ENCODE peak calls at places on chromosomes 16 and 17, in nine cellular contexts. One of them, this sample, is unnamed.

GRCh38 chr17:80872999-80873951 is 118.4 kb upstream of the CHMP6 start:
- DNase-seq in H1: peak
- DNase-seq in AG10803: no peak
- DNase-seq in Daoy: peak
- DNase-seq in DMS79 treated with DMSO at 0.1 percent for 48 hours: no peak
- DNase-seq in posterior vena cava: peak
- DNase-seq in head of caudate nucleus: peak
- DNase-seq in germinal center: no peak
- DNase-seq in stimulated activated CD8-positive, alpha-beta memory T cell treated with anti-CD3 and anti-CD28 coated beads, Interleukin-2, amount 100 ng/mL, for 48 hours: no peak
- DNase-seq in this sample: no peak

GRCh38 chr16:87922250-87922871 is 14.0 kb downstream of the CA5A start:
- DNase-seq in Daoy: no peak
- DNase-seq in germinal center: no peak
- DNase-seq in H1: no peak
- DNase-seq in stimulated activated CD8-positive, alpha-beta memory T cell treated with anti-CD3 and anti-CD28 coated beads, Interleukin-2, amount 100 ng/mL, for 48 hours: no peak
- DNase-seq in posterior vena cava: no peak
- DNase-seq in AG10803: no peak
- DNase-seq in head of caudate nucleus: no peak
- DNase-seq in DMS79 treated with DMSO at 0.1 percent for 48 hours: no peak
- DNase-seq in this sample: peak

GRCh38 chr17:30000755-30001257 is 59.4 kb downstream of the EFCAB5 start:
- DNase-seq in stimulated activated CD8-positive, alpha-beta memory T cell treated with anti-CD3 and anti-CD28 coated beads, Interleukin-2, amount 100 ng/mL, for 48 hours: no peak
- DNase-seq in DMS79 treated with DMSO at 0.1 percent for 48 hours: no peak
- DNase-seq in head of caudate nucleus: no peak
- DNase-seq in H1: no peak
- DNase-seq in germinal center: no peak
- DNase-seq in posterior vena cava: no peak
- DNase-seq in AG10803: no peak
- DNase-seq in Daoy: no peak
- DNase-seq in this sample: no peak

GRCh38 chr16:379183-379960 is 2.4 kb downstream of the PGAP6 start:
- DNase-seq in stimulated activated CD8-positive, alpha-beta memory T cell treated with anti-CD3 and anti-CD28 coated beads, Interleukin-2, amount 100 ng/mL, for 48 hours: no peak
- DNase-seq in germinal center: no peak
- DNase-seq in head of caudate nucleus: no peak
- DNase-seq in posterior vena cava: no peak
- DNase-seq in AG10803: no peak
- DNase-seq in DMS79 treated with DMSO at 0.1 percent for 48 hours: peak
- DNase-seq in Daoy: no peak
- DNase-seq in H1: peak
- DNase-seq in this sample: peak

GRCh38 chr17:28575126-28575795 is 1.4 kb downstream of the ALDOC start:
- DNase-seq in AG10803: no peak
- DNase-seq in H1: no peak
- DNase-seq in stimulated activated CD8-positive, alpha-beta memory T cell treated with anti-CD3 and anti-CD28 coated beads, Interleukin-2, amount 100 ng/mL, for 48 hours: no peak
- DNase-seq in DMS79 treated with DMSO at 0.1 percent for 48 hours: no peak
- DNase-seq in posterior vena cava: no peak
- DNase-seq in Daoy: no peak
- DNase-seq in head of caudate nucleus: peak
- DNase-seq in germinal center: no peak
- DNase-seq in this sample: no peak

GRCh38 chr16:81601008-81601428 is 156.4 kb downstream of the CMIP start:
- DNase-seq in H1: no peak
- DNase-seq in AG10803: peak
- DNase-seq in stimulated activated CD8-positive, alpha-beta memory T cell treated with anti-CD3 and anti-CD28 coated beads, Interleukin-2, amount 100 ng/mL, for 48 hours: no peak
- DNase-seq in posterior vena cava: no peak
- DNase-seq in germinal center: no peak
- DNase-seq in DMS79 treated with DMSO at 0.1 percent for 48 hours: peak
- DNase-seq in Daoy: peak
- DNase-seq in head of caudate nucleus: peak
- DNase-seq in this sample: no peak

GRCh38 chr17:67469208-67469980 is 92.3 kb downstream of the PITPNC1 start:
- DNase-seq in DMS79 treated with DMSO at 0.1 percent for 48 hours: no peak
- DNase-seq in germinal center: no peak
- DNase-seq in Daoy: no peak
- DNase-seq in AG10803: no peak
- DNase-seq in H1: no peak
- DNase-seq in posterior vena cava: no peak
- DNase-seq in head of caudate nucleus: peak
- DNase-seq in stimulated activated CD8-positive, alpha-beta memory T cell treated with anti-CD3 and anti-CD28 coated beads, Interleukin-2, amount 100 ng/mL, for 48 hours: no peak
- DNase-seq in this sample: no peak

GRCh38 chr16:81497690-81498089 is 53.1 kb downstream of the CMIP start:
- DNase-seq in H1: no peak
- DNase-seq in head of caudate nucleus: no peak
- DNase-seq in posterior vena cava: no peak
- DNase-seq in Daoy: no peak
- DNase-seq in DMS79 treated with DMSO at 0.1 percent for 48 hours: no peak
- DNase-seq in germinal center: peak
- DNase-seq in AG10803: no peak
- DNase-seq in stimulated activated CD8-positive, alpha-beta memory T cell treated with anti-CD3 and anti-CD28 coated beads, Interleukin-2, amount 100 ng/mL, for 48 hours: no peak
- DNase-seq in this sample: no peak

GRCh38 chr17:44522883-44523671 is 19.9 kb upstream of the GPATCH8 start:
- DNase-seq in H1: no peak
- DNase-seq in germinal center: peak
- DNase-seq in stimulated activated CD8-positive, alpha-beta memory T cell treated with anti-CD3 and anti-CD28 coated beads, Interleukin-2, amount 100 ng/mL, for 48 hours: peak
- DNase-seq in head of caudate nucleus: peak
- DNase-seq in posterior vena cava: peak
- DNase-seq in DMS79 treated with DMSO at 0.1 percent for 48 hours: no peak
- DNase-seq in AG10803: peak
- DNase-seq in Daoy: peak
- DNase-seq in this sample: peak

GRCh38 chr16:24491721-24492120 is 47.6 kb upstream of the RBBP6 start:
- DNase-seq in head of caudate nucleus: no peak
- DNase-seq in AG10803: no peak
- DNase-seq in posterior vena cava: no peak
- DNase-seq in Daoy: peak
- DNase-seq in DMS79 treated with DMSO at 0.1 percent for 48 hours: no peak
- DNase-seq in stimulated activated CD8-positive, alpha-beta memory T cell treated with anti-CD3 and anti-CD28 coated beads, Interleukin-2, amount 100 ng/mL, for 48 hours: no peak
- DNase-seq in H1: no peak
- DNase-seq in germinal center: no peak
- DNase-seq in this sample: no peak

GRCh38 chr17:6392609-6393367 is 42.1 kb downstream of the AIPL1 start:
- DNase-seq in Daoy: no peak
- DNase-seq in germinal center: no peak
- DNase-seq in stimulated activated CD8-positive, alpha-beta memory T cell treated with anti-CD3 and anti-CD28 coated beads, Interleukin-2, amount 100 ng/mL, for 48 hours: no peak
- DNase-seq in DMS79 treated with DMSO at 0.1 percent for 48 hours: peak
- DNase-seq in AG10803: no peak
- DNase-seq in posterior vena cava: no peak
- DNase-seq in head of caudate nucleus: no peak
- DNase-seq in H1: no peak
- DNase-seq in this sample: no peak

GRCh38 chr16:73015612-73016487 is 32.1 kb downstream of the ZFHX3 start:
- DNase-seq in DMS79 treated with DMSO at 0.1 percent for 48 hours: no peak
- DNase-seq in stimulated activated CD8-positive, alpha-beta memory T cell treated with anti-CD3 and anti-CD28 coated beads, Interleukin-2, amount 100 ng/mL, for 48 hours: no peak
- DNase-seq in Daoy: no peak
- DNase-seq in head of caudate nucleus: no peak
- DNase-seq in H1: no peak
- DNase-seq in germinal center: no peak
- DNase-seq in posterior vena cava: no peak
- DNase-seq in AG10803: no peak
- DNase-seq in this sample: peak

GRCh38 chr17:4859816-4860625 is 26.9 kb downstream of the MINK1 start:
- DNase-seq in Daoy: no peak
- DNase-seq in head of caudate nucleus: peak
- DNase-seq in stimulated activated CD8-positive, alpha-beta memory T cell treated with anti-CD3 and anti-CD28 coated beads, Interleukin-2, amount 100 ng/mL, for 48 hours: no peak
- DNase-seq in DMS79 treated with DMSO at 0.1 percent for 48 hours: no peak
- DNase-seq in germinal center: no peak
- DNase-seq in H1: no peak
- DNase-seq in posterior vena cava: no peak
- DNase-seq in AG10803: no peak
- DNase-seq in this sample: no peak

GRCh38 chr16:47018223-47018891 is 44.9 kb upstream of the DNAJA2 start:
- DNase-seq in H1: no peak
- DNase-seq in head of caudate nucleus: peak
- DNase-seq in Daoy: peak
- DNase-seq in germinal center: peak
- DNase-seq in AG10803: no peak
- DNase-seq in DMS79 treated with DMSO at 0.1 percent for 48 hours: peak
- DNase-seq in posterior vena cava: peak
- DNase-seq in stimulated activated CD8-positive, alpha-beta memory T cell treated with anti-CD3 and anti-CD28 coated beads, Interleukin-2, amount 100 ng/mL, for 48 hours: peak
- DNase-seq in this sample: peak

GRCh38 chr17:78583091-78583490 is 5.9 kb upstream of the DNAH17 start:
- DNase-seq in Daoy: no peak
- DNase-seq in head of caudate nucleus: no peak
- DNase-seq in DMS79 treated with DMSO at 0.1 percent for 48 hours: no peak
- DNase-seq in posterior vena cava: no peak
- DNase-seq in stimulated activated CD8-positive, alpha-beta memory T cell treated with anti-CD3 and anti-CD28 coated beads, Interleukin-2, amount 100 ng/mL, for 48 hours: no peak
- DNase-seq in H1: no peak
- DNase-seq in germinal center: peak
- DNase-seq in AG10803: no peak
- DNase-seq in this sample: no peak

GRCh38 chr17:18033442-18034099 is 5.4 kb downstream of the ATPAF2 start:
- DNase-seq in stimulated activated CD8-positive, alpha-beta memory T cell treated with anti-CD3 and anti-CD28 coated beads, Interleukin-2, amount 100 ng/mL, for 48 hours: no peak
- DNase-seq in germinal center: peak
- DNase-seq in Daoy: peak
- DNase-seq in AG10803: peak
- DNase-seq in H1: peak
- DNase-seq in head of caudate nucleus: peak
- DNase-seq in posterior vena cava: peak
- DNase-seq in DMS79 treated with DMSO at 0.1 percent for 48 hours: peak
- DNase-seq in this sample: peak

GRCh38 chr16:27618611-27619380 is 68.9 kb downstream of the KATNIP start:
- DNase-seq in germinal center: no peak
- DNase-seq in head of caudate nucleus: peak
- DNase-seq in AG10803: no peak
- DNase-seq in H1: no peak
- DNase-seq in posterior vena cava: no peak
- DNase-seq in DMS79 treated with DMSO at 0.1 percent for 48 hours: no peak
- DNase-seq in Daoy: no peak
- DNase-seq in stimulated activated CD8-positive, alpha-beta memory T cell treated with anti-CD3 and anti-CD28 coated beads, Interleukin-2, amount 100 ng/mL, for 48 hours: no peak
- DNase-seq in this sample: peak

GRCh38 chr17:81566461-81567126 is 14.4 kb upstream of the FAAP100 start:
- DNase-seq in Daoy: peak
- DNase-seq in germinal center: no peak
- DNase-seq in DMS79 treated with DMSO at 0.1 percent for 48 hours: peak
- DNase-seq in H1: no peak
- DNase-seq in AG10803: peak
- DNase-seq in stimulated activated CD8-positive, alpha-beta memory T cell treated with anti-CD3 and anti-CD28 coated beads, Interleukin-2, amount 100 ng/mL, for 48 hours: no peak
- DNase-seq in posterior vena cava: peak
- DNase-seq in head of caudate nucleus: peak
- DNase-seq in this sample: peak

GRCh38 chr17:32191306-32191705 is 49.0 kb downstream of the RHOT1 start:
- DNase-seq in H1: no peak
- DNase-seq in AG10803: peak
- DNase-seq in posterior vena cava: no peak
- DNase-seq in head of caudate nucleus: no peak
- DNase-seq in DMS79 treated with DMSO at 0.1 percent for 48 hours: no peak
- DNase-seq in Daoy: no peak
- DNase-seq in germinal center: no peak
- DNase-seq in stimulated activated CD8-positive, alpha-beta memory T cell treated with anti-CD3 and anti-CD28 coated beads, Interleukin-2, amount 100 ng/mL, for 48 hours: no peak
- DNase-seq in this sample: no peak

GRCh38 chr16:57801098-57801855 is 1.0 kb downstream of the KIFC3 start:
- DNase-seq in H1: no peak
- DNase-seq in stimulated activated CD8-positive, alpha-beta memory T cell treated with anti-CD3 and anti-CD28 coated beads, Interleukin-2, amount 100 ng/mL, for 48 hours: no peak
- DNase-seq in head of caudate nucleus: no peak
- DNase-seq in posterior vena cava: no peak
- DNase-seq in AG10803: peak
- DNase-seq in DMS79 treated with DMSO at 0.1 percent for 48 hours: no peak
- DNase-seq in Daoy: peak
- DNase-seq in germinal center: no peak
- DNase-seq in this sample: no peak

GRCh38 chr16:47136101-47136820 is 7.5 kb downstream of the NETO2 start:
- DNase-seq in head of caudate nucleus: no peak
- DNase-seq in posterior vena cava: no peak
- DNase-seq in DMS79 treated with DMSO at 0.1 percent for 48 hours: no peak
- DNase-seq in germinal center: no peak
- DNase-seq in stimulated activated CD8-positive, alpha-beta memory T cell treated with anti-CD3 and anti-CD28 coated beads, Interleukin-2, amount 100 ng/mL, for 48 hours: no peak
- DNase-seq in AG10803: no peak
- DNase-seq in H1: no peak
- DNase-seq in Daoy: peak
- DNase-seq in this sample: no peak

GRCh38 chr17:58303981-58304734 is 23.4 kb upstream of the MPO start:
- DNase-seq in stimulated activated CD8-positive, alpha-beta memory T cell treated with anti-CD3 and anti-CD28 coated beads, Interleukin-2, amount 100 ng/mL, for 48 hours: peak
- DNase-seq in H1: peak
- DNase-seq in AG10803: peak
- DNase-seq in DMS79 treated with DMSO at 0.1 percent for 48 hours: no peak
- DNase-seq in Daoy: peak
- DNase-seq in head of caudate nucleus: peak
- DNase-seq in posterior vena cava: peak
- DNase-seq in germinal center: peak
- DNase-seq in this sample: peak

This sample was measured in body of pancreas.